ENCODE peak calls at places on chromosomes 2 and 18, in five cellular contexts. One of them, this sample, is unnamed.

GRCh38 chr2:5539281-5540211 is 152.6 kb upstream of the SOX11 start:
- DNase-seq in NCI-H460: no peak
- DNase-seq in cardiac septum: no peak
- DNase-seq in activated T-cell treated with anti-CD3 and anti-CD28 coated beads for 1 hour: no peak
- DNase-seq in fibroblast of mammary gland: no peak
- DNase-seq in this sample: no peak

GRCh38 chr2:18425186-18425585 is 135.3 kb downstream of the RDH14 start:
- DNase-seq in cardiac septum: no peak
- DNase-seq in NCI-H460: no peak
- DNase-seq in fibroblast of mammary gland: no peak
- DNase-seq in activated T-cell treated with anti-CD3 and anti-CD28 coated beads for 1 hour: no peak
- DNase-seq in this sample: no peak

GRCh38 chr2:136332436-136333095 is 214.6 kb upstream of the CXCR4 start:
- DNase-seq in cardiac septum: no peak
- DNase-seq in fibroblast of mammary gland: no peak
- DNase-seq in activated T-cell treated with anti-CD3 and anti-CD28 coated beads for 1 hour: no peak
- DNase-seq in NCI-H460: no peak
- DNase-seq in this sample: no peak

GRCh38 chr2:209395232-209395631 is 28.6 kb upstream of the MAP2 start:
- DNase-seq in fibroblast of mammary gland: no peak
- DNase-seq in cardiac septum: no peak
- DNase-seq in activated T-cell treated with anti-CD3 and anti-CD28 coated beads for 1 hour: no peak
- DNase-seq in NCI-H460: no peak
- DNase-seq in this sample: no peak

GRCh38 chr2:197986977-197987376 is 182.6 kb downstream of the PLCL1 start:
- DNase-seq in fibroblast of mammary gland: peak
- DNase-seq in activated T-cell treated with anti-CD3 and anti-CD28 coated beads for 1 hour: no peak
- DNase-seq in cardiac septum: no peak
- DNase-seq in NCI-H460: no peak
- DNase-seq in this sample: no peak

GRCh38 chr2:54183281-54183680 is 67.9 kb downstream of the ACYP2 start:
- DNase-seq in activated T-cell treated with anti-CD3 and anti-CD28 coated beads for 1 hour: no peak
- DNase-seq in fibroblast of mammary gland: no peak
- DNase-seq in NCI-H460: no peak
- DNase-seq in cardiac septum: no peak
- DNase-seq in this sample: no peak

GRCh38 chr2:8219631-8220393 is 462.0 kb upstream of the ID2 start:
- DNase-seq in NCI-H460: no peak
- DNase-seq in fibroblast of mammary gland: no peak
- DNase-seq in activated T-cell treated with anti-CD3 and anti-CD28 coated beads for 1 hour: no peak
- DNase-seq in cardiac septum: peak
- DNase-seq in this sample: no peak

GRCh38 chr2:65350714-65351113 is 81.7 kb downstream of the SPRED2 start:
- DNase-seq in NCI-H460: no peak
- DNase-seq in activated T-cell treated with anti-CD3 and anti-CD28 coated beads for 1 hour: no peak
- DNase-seq in fibroblast of mammary gland: no peak
- DNase-seq in cardiac septum: no peak
- DNase-seq in this sample: no peak

GRCh38 chr2:240346753-240347372 is 88.6 kb upstream of the GPC1 start:
- DNase-seq in cardiac septum: no peak
- DNase-seq in activated T-cell treated with anti-CD3 and anti-CD28 coated beads for 1 hour: no peak
- DNase-seq in NCI-H460: no peak
- DNase-seq in fibroblast of mammary gland: no peak
- DNase-seq in this sample: no peak

GRCh38 chr2:20339012-20339411 is 11.6 kb downstream of the PUM2 start:
- DNase-seq in activated T-cell treated with anti-CD3 and anti-CD28 coated beads for 1 hour: no peak
- DNase-seq in NCI-H460: no peak
- DNase-seq in cardiac septum: no peak
- DNase-seq in fibroblast of mammary gland: no peak
- DNase-seq in this sample: no peak

GRCh38 chr2:192194065-192194865 is 468 bp downstream of the TMEFF2 start:
- DNase-seq in activated T-cell treated with anti-CD3 and anti-CD28 coated beads for 1 hour: no peak
- DNase-seq in fibroblast of mammary gland: peak
- DNase-seq in cardiac septum: no peak
- DNase-seq in NCI-H460: no peak
- DNase-seq in this sample: peak

GRCh38 chr2:208595386-208596275 is 189.0 kb downstream of the PTH2R start:
- DNase-seq in fibroblast of mammary gland: peak
- DNase-seq in activated T-cell treated with anti-CD3 and anti-CD28 coated beads for 1 hour: no peak
- DNase-seq in NCI-H460: peak
- DNase-seq in cardiac septum: no peak
- DNase-seq in this sample: no peak

GRCh38 chr2:33475381-33476099 is 909 bp upstream of the RASGRP3 start:
- DNase-seq in fibroblast of mammary gland: peak
- DNase-seq in activated T-cell treated with anti-CD3 and anti-CD28 coated beads for 1 hour: peak
- DNase-seq in cardiac septum: peak
- DNase-seq in NCI-H460: peak
- DNase-seq in this sample: peak

GRCh38 chr18:36662000-36662399 is 166.8 kb downstream of the TPGS2 start:
- DNase-seq in NCI-H460: peak
- DNase-seq in activated T-cell treated with anti-CD3 and anti-CD28 coated beads for 1 hour: no peak
- DNase-seq in cardiac septum: no peak
- DNase-seq in fibroblast of mammary gland: peak
- DNase-seq in this sample: peak

GRCh38 chr2:143803936-143804335 is 674.7 kb downstream of the ARHGAP15 start:
- DNase-seq in activated T-cell treated with anti-CD3 and anti-CD28 coated beads for 1 hour: no peak
- DNase-seq in fibroblast of mammary gland: no peak
- DNase-seq in cardiac septum: no peak
- DNase-seq in NCI-H460: no peak
- DNase-seq in this sample: peak

GRCh38 chr18:79856119-79857080 is 58.7 kb downstream of the KCNG2 start:
- DNase-seq in NCI-H460: no peak
- DNase-seq in activated T-cell treated with anti-CD3 and anti-CD28 coated beads for 1 hour: no peak
- DNase-seq in cardiac septum: no peak
- DNase-seq in fibroblast of mammary gland: peak
- DNase-seq in this sample: peak

GRCh38 chr2:62236499-62236898 is 40.6 kb downstream of the B3GNT2 start:
- DNase-seq in NCI-H460: no peak
- DNase-seq in cardiac septum: no peak
- DNase-seq in activated T-cell treated with anti-CD3 and anti-CD28 coated beads for 1 hour: no peak
- DNase-seq in fibroblast of mammary gland: no peak
- DNase-seq in this sample: no peak

GRCh38 chr2:99754215-99754614 is 264.4 kb upstream of the REV1 start:
- DNase-seq in cardiac septum: no peak
- DNase-seq in fibroblast of mammary gland: peak
- DNase-seq in activated T-cell treated with anti-CD3 and anti-CD28 coated beads for 1 hour: no peak
- DNase-seq in NCI-H460: peak
- DNase-seq in this sample: peak

GRCh38 chr18:11498821-11499220 is 110.6 kb upstream of the SLC35G4 start:
- DNase-seq in cardiac septum: no peak
- DNase-seq in activated T-cell treated with anti-CD3 and anti-CD28 coated beads for 1 hour: no peak
- DNase-seq in NCI-H460: no peak
- DNase-seq in fibroblast of mammary gland: peak
- DNase-seq in this sample: no peak

GRCh38 chr2:181916726-181917377 is 25.3 kb downstream of the ITPRID2 start:
- DNase-seq in NCI-H460: no peak
- DNase-seq in cardiac septum: no peak
- DNase-seq in activated T-cell treated with anti-CD3 and anti-CD28 coated beads for 1 hour: no peak
- DNase-seq in fibroblast of mammary gland: peak
- DNase-seq in this sample: peak

GRCh38 chr2:136173126-136173525 is 55.2 kb upstream of the CXCR4 start:
- DNase-seq in fibroblast of mammary gland: no peak
- DNase-seq in NCI-H460: no peak
- DNase-seq in activated T-cell treated with anti-CD3 and anti-CD28 coated beads for 1 hour: no peak
- DNase-seq in cardiac septum: no peak
- DNase-seq in this sample: no peak